ENCODE peak calls at places on chromosomes 16 and 17, in nine cellular contexts. H is SJSA1, V is cardiac muscle cell, U is small intestine, A is neuronal stem cell, G is lung, J is GM06990, W is PC-3, P is GM23338. I is an unnamed sample.
A peak's percentile ranks its signal among the peaks of the same experiment; 100 is the strongest.

GRCh38 chr16:17370233-17371013 is 100.3 kb downstream of the XYLT1 start:
- DNase-seq in H (peak; percentile 81), A (no peak), J (no peak), P (no peak), U (no peak), G (no peak), V (no peak), W (no peak), I (no peak)

GRCh38 chr17:880074-880870 is 98.1 kb downstream of the MRM3 start:
- DNase-seq in V (no peak), W (no peak), P (no peak), J (no peak), U (no peak), A (no peak), G (no peak), H (peak; percentile 58), I (no peak)

GRCh38 chr17:42117397-42118125 is 3.6 kb downstream of the KAT2A start:
- DNase-seq in A (no peak), V (no peak), H (no peak), W (no peak), G (no peak), U (no peak), P (no peak), J (no peak), I (no peak)

GRCh38 chr16:23570992-23571632 is 13.6 kb downstream of the UBFD1 start:
- DNase-seq in H (no peak), W (no peak), A (no peak), J (peak; percentile 20), G (no peak), U (no peak), P (no peak), V (no peak), I (no peak)

GRCh38 chr17:29533976-29534375 is 32.9 kb downstream of the ABHD15 start:
- DNase-seq in W (no peak), J (no peak), U (no peak), P (no peak), A (no peak), H (no peak), G (no peak), V (no peak), I (no peak)

GRCh38 chr16:49825006-49825405 is 30.9 kb downstream of the ZNF423 start:
- DNase-seq in G (no peak), A (no peak), H (no peak), J (no peak), U (no peak), P (no peak), V (no peak), W (no peak), I (no peak)

GRCh38 chr17:64615025-64615677 is 47.0 kb downstream of the SMURF2 start:
- DNase-seq in P (peak; percentile 12), V (no peak), J (no peak), G (no peak), U (no peak), A (no peak), W (no peak), H (no peak), I (no peak)

GRCh38 chr17:6910987-6911603 is 79.6 kb upstream of the TEKT1 start:
- DNase-seq in U (peak; percentile 48), W (peak; percentile 64), P (peak; percentile 82), V (peak; percentile 67), A (no peak), J (no peak), H (no peak), G (no peak), I (no peak)

GRCh38 chr16:9258423-9259051 is 167.1 kb downstream of the HAPSTR1 start:
- DNase-seq in A (peak; percentile 52), V (peak; percentile 70), J (peak; percentile 12), P (peak; percentile 87), W (peak; percentile 39), U (peak; percentile 56), G (peak; percentile 30), H (no peak), I (peak; percentile 27)

GRCh38 chr16:24869033-24869432 is 23.3 kb downstream of the SLC5A11 start:
- DNase-seq in U (no peak), P (no peak), J (no peak), A (no peak), H (peak; percentile 25), V (no peak), G (no peak), W (no peak), I (no peak)
- H3K27me3 ChIP-seq in U (no peaks in the 10 kb centered on the region), P (no peaks in the 10 kb centered on the region), J (no peaks in the 10 kb centered on the region), A (no peaks in the 10 kb centered on the region), H (peaks cover 6% of the 10 kb centered on the region), V (no peaks in the 10 kb centered on the region), G (no peaks in the 10 kb centered on the region), W (no peaks in the 10 kb centered on the region), I (no peaks in the 10 kb centered on the region)

GRCh38 chr16:2999929-3000328 is 12.8 kb upstream of the CLDN9 start:
- DNase-seq in G (no peak), A (no peak), P (no peak), U (no peak), H (no peak), V (no peak), J (no peak), W (no peak), I (no peak)

GRCh38 chr16:3000540-3000939 is 12.2 kb upstream of the CLDN9 start:
- DNase-seq in V (no peak), J (no peak), U (no peak), G (no peak), P (no peak), A (no peak), H (no peak), W (no peak), I (no peak)

GRCh38 chr16:2992383-2993081 is 12.3 kb upstream of the PKMYT1 start:
- DNase-seq in U (no peak), J (no peak), W (peak; percentile 82), H (no peak), A (no peak), V (no peak), G (no peak), P (no peak), I (peak; percentile 67)

GRCh38 chr16:2991566-2992261 is 11.5 kb upstream of the PKMYT1 start:
- DNase-seq in W (no peak), P (no peak), A (no peak), J (no peak), U (no peak), V (no peak), H (no peak), G (no peak), I (no peak)

GRCh38 chr16:2996298-2996697 is 16.1 kb upstream of the PKMYT1 start:
- DNase-seq in V (no peak), A (no peak), G (no peak), P (no peak), J (no peak), H (no peak), W (no peak), U (no peak), I (no peak)
- H3K27me3 ChIP-seq in V (no peaks in the 10 kb centered on the region), A (no peaks in the 10 kb centered on the region), G (no peaks in the 10 kb centered on the region), P (no peaks in the 10 kb centered on the region), J (peaks cover 1% of the 10 kb centered on the region), H (peaks cover 54% of the 10 kb centered on the region), W (no peaks in the 10 kb centered on the region), U (no peaks in the 10 kb centered on the region), I (no peaks in the 10 kb centered on the region)

GRCh38 chr17:80526116-80526910 is 18.3 kb upstream of the RPTOR start:
- DNase-seq in H (no peak), V (no peak), G (no peak), W (no peak), P (peak; percentile 55), U (no peak), J (no peak), A (no peak), I (no peak)
- H3K27me3 ChIP-seq in H (no peaks in the 10 kb centered on the region), V (no peaks in the 10 kb centered on the region), G (no peaks in the 10 kb centered on the region), W (peaks cover 3% of the 10 kb centered on the region), P (no peaks in the 10 kb centered on the region), U (no peaks in the 10 kb centered on the region), J (peaks cover 2% of the 10 kb centered on the region), A (no peaks in the 10 kb centered on the region), I (no peaks in the 10 kb centered on the region)

GRCh38 chr16:55323637-55324490 is at the start of gene IRX6:
- DNase-seq in U (no peak), V (peak; percentile 77), W (no peak), P (peak; percentile 90), H (no peak), A (peak; percentile 67), J (no peak), G (peak; percentile 74), I (no peak)

GRCh38 chr16:55324491-55325447 is 766 bp downstream of the IRX6 start:
- DNase-seq in W (no peak), A (no peak), V (no peak), G (no peak), H (no peak), U (no peak), J (no peak), P (peak; percentile 49), I (no peak)

GRCh38 chr16:55326261-55326802 is 2.3 kb downstream of the IRX6 start:
- DNase-seq in A (no peak), W (no peak), J (no peak), U (no peak), P (peak; percentile 27), V (no peak), G (no peak), H (no peak), I (no peak)

GRCh38 chr16:55325458-55326109 is 1.6 kb downstream of the IRX6 start:
- DNase-seq in J (no peak), A (no peak), W (no peak), V (no peak), H (no peak), P (peak; percentile 13), U (no peak), G (no peak), I (no peak)

DNA sequence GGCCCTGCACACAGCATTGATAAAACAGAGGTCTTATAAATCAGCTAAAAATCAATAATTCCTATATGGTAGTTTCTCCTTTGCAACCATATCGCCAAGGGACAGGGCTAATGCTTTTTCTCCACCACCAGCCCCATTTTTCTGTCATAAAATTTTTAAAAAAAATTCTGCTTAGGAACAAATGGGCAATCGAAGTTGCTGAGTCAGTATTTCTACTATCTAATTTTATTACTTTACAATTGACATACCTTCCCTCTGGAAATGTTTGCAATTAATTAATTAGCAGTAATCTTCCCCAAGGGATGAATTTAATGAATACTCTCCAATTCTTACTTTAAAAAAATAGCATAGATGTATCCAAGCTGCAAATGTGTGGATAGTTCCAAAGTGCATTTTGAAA is 1.7 kb upstream of the IRX6 start:
- DNase-seq in U (no peak), P (no peak), V (no peak), G (no peak), W (no peak), J (no peak), A (no peak), H (no peak), I (no peak)
- H3K27me3 ChIP-seq in U (peaks cover 9% of the 10 kb centered on the region), P (peaks cover 79% of the 10 kb centered on the region), V (peaks cover 88% of the 10 kb centered on the region), G (peaks cover 25% of the 10 kb centered on the region), W (peaks cover 15% of the 10 kb centered on the region), J (peaks cover 2% of the 10 kb centered on the region), A (peaks cover 42% of the 10 kb centered on the region), H (peaks cover 34% of the 10 kb centered on the region), I (no peaks in the 10 kb centered on the region)

DNA sequence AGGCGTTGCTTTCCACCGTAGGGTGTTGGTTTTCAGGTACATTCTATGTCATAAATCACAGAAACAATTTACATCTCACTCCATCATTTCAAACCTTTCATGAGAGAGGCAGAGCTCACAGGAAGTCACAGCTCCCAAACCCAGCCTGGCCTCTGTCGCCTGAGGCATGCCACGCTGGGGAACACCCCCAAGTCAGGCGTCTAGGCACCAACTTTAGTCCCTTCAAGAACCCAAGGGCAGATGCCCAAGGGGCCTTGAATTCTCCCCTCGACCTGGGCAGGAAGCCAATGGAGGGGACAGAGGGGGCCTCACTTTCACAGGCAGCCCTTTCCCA is 10.5 kb downstream of the TBX4 start:
- DNase-seq in U (no peak), W (no peak), A (no peak), H (no peak), V (no peak), P (no peak), J (no peak), G (no peak), I (no peak)
- H3K27me3 ChIP-seq in U (peaks cover 5% of the 10 kb centered on the region), W (no peaks in the 10 kb centered on the region), A (peaks cover 68% of the 10 kb centered on the region), H (peaks cover 7% of the 10 kb centered on the region), V (peaks cover 59% of the 10 kb centered on the region), P (peaks cover 99% of the 10 kb centered on the region), J (peaks cover 2% of the 10 kb centered on the region), G (peaks cover 3% of the 10 kb centered on the region), I (no peaks in the 10 kb centered on the region)

I was measured in PC-9.